ENCODE peak calls at places on chromosomes 5 and 9, in nine cellular contexts. Y, U, M, T, V, A, F, S and P are unnamed samples.

GRCh38 chr9:19517202-19517942 is 108.6 kb downstream of the ACER2 start:
- DNase-seq in Y (no peak), U (peak), V (no peak), A (no peak), M (no peak), S (no peak), F (no peak), T (no peak), P (no peak)

GRCh38 chr5:61270510-61271165 is 61.4 kb upstream of the ZSWIM6 start:
- DNase-seq in F (no peak), T (no peak), A (no peak), M (no peak), U (no peak), V (no peak), Y (no peak), S (no peak), P (no peak)

GRCh38 chr9:87381746-87382145 is 115.9 kb upstream of the DAPK1 start:
- DNase-seq in V (no peak), Y (no peak), S (no peak), F (no peak), M (no peak), A (no peak), U (no peak), T (no peak), P (no peak)

GRCh38 chr9:81685763-81686613 is 3.4 kb downstream of the TLE1 start:
- DNase-seq in V (no peak), Y (no peak), S (no peak), T (peak), U (no peak), M (no peak), A (no peak), F (no peak), P (no peak)

GRCh38 chr5:143922718-143923117 is 110.8 kb downstream of the HMHB1 start:
- DNase-seq in M (no peak), Y (no peak), S (no peak), A (no peak), F (no peak), T (peak), V (no peak), U (no peak), P (no peak)

GRCh38 chr9:126428524-126429175 is 102.0 kb downstream of the MVB12B start:
- DNase-seq in M (no peak), A (no peak), T (no peak), U (no peak), Y (no peak), F (no peak), V (no peak), S (no peak), P (no peak)

GRCh38 chr5:84274585-84275468 is 109.9 kb downstream of the EDIL3 start:
- DNase-seq in U (peak), M (no peak), Y (no peak), S (no peak), A (no peak), F (no peak), V (no peak), T (peak), P (peak)

GRCh38 chr5:95759634-95760033 is 28.5 kb downstream of the RHOBTB3 start:
- DNase-seq in U (peak), A (no peak), Y (no peak), V (no peak), S (no peak), T (peak), M (no peak), F (no peak), P (no peak)

GRCh38 chr5:98770158-98770910 is 3.1 kb upstream of the RGMB start:
- DNase-seq in F (no peak), A (no peak), V (peak), S (peak), U (peak), M (peak), Y (no peak), T (peak), P (peak)

GRCh38 chr5:172548311-172548731 is 92.7 kb upstream of the NEURL1B start:
- DNase-seq in V (no peak), T (no peak), Y (no peak), S (no peak), U (no peak), F (no peak), M (no peak), A (peak), P (no peak)

GRCh38 chr9:72213906-72214305 is 64.7 kb downstream of the GDA start:
- DNase-seq in Y (no peak), V (no peak), U (no peak), T (no peak), S (no peak), A (no peak), F (no peak), M (no peak), P (no peak)

GRCh38 chr5:149452665-149453617 is 73.8 kb upstream of the IL17B start:
- DNase-seq in A (no peak), F (no peak), V (no peak), U (no peak), S (no peak), T (peak), Y (no peak), M (no peak), P (no peak)